ENCODE peak calls at places on chromosomes 3 and 15, in four cellular contexts. One of them, this sample, is unnamed.

GRCh38 chr15:72358532-72359180 is 17.2 kb downstream of the HEXA start:
- DNase-seq in glutamatergic neuron: no peak
- DNase-seq in mammary epithelial cell: peak; percentile 86
- DNase-seq in IMR-90: peak; percentile 85
- DNase-seq in this sample: peak; percentile 86

GRCh38 chr15:100588638-100589242 is 13.2 kb downstream of the LINS1 start:
- DNase-seq in IMR-90: peak; percentile 11
- DNase-seq in mammary epithelial cell: peak; percentile 17
- DNase-seq in glutamatergic neuron: no peak
- DNase-seq in this sample: peak; percentile 28

GRCh38 chr3:123285931-123286307 is 84.2 kb downstream of the SEC22A start:
- DNase-seq in IMR-90: no peak
- DNase-seq in mammary epithelial cell: no peak
- DNase-seq in glutamatergic neuron: no peak
- DNase-seq in this sample: no peak

GRCh38 chr3:55556622-55557531 is 69.8 kb upstream of the WNT5A start:
- DNase-seq in glutamatergic neuron: no peak
- DNase-seq in IMR-90: peak; percentile 57
- DNase-seq in mammary epithelial cell: peak; percentile 2
- DNase-seq in this sample: peak; percentile 8

GRCh38 chr15:25787381-25787780 is 75.7 kb downstream of the ATP10A start:
- DNase-seq in mammary epithelial cell: no peak
- DNase-seq in glutamatergic neuron: no peak
- DNase-seq in IMR-90: peak; percentile 27
- DNase-seq in this sample: no peak

GRCh38 chr3:190614466-190615384 is 100.8 kb downstream of the IL1RAP start:
- DNase-seq in IMR-90: peak; percentile 18
- DNase-seq in mammary epithelial cell: no peak
- DNase-seq in glutamatergic neuron: no peak
- DNase-seq in this sample: no peak

GRCh38 chr3:160685144-160685766 is 8.3 kb downstream of the ARL14 start:
- DNase-seq in glutamatergic neuron: no peak
- DNase-seq in mammary epithelial cell: no peak
- DNase-seq in IMR-90: peak; percentile 18
- DNase-seq in this sample: no peak

GRCh38 chr15:77022646-77023575 is 28.0 kb downstream of the PSTPIP1 start:
- DNase-seq in glutamatergic neuron: no peak
- DNase-seq in IMR-90: no peak
- DNase-seq in mammary epithelial cell: no peak
- DNase-seq in this sample: no peak

GRCh38 chr3:194705227-194705626 is 19.5 kb downstream of the FAM43A start:
- DNase-seq in mammary epithelial cell: no peak
- DNase-seq in glutamatergic neuron: no peak
- DNase-seq in IMR-90: no peak
- DNase-seq in this sample: no peak

GRCh38 chr3:152222327-152222726 is 46.4 kb upstream of the MBNL1 start:
- DNase-seq in glutamatergic neuron: no peak
- DNase-seq in IMR-90: peak; percentile 72
- DNase-seq in mammary epithelial cell: peak; percentile 38
- DNase-seq in this sample: peak; percentile 62

GRCh38 chr3:39849992-39850706 is 40.7 kb downstream of the MYRIP start:
- DNase-seq in mammary epithelial cell: no peak
- DNase-seq in IMR-90: no peak
- DNase-seq in glutamatergic neuron: no peak
- DNase-seq in this sample: no peak

GRCh38 chr3:131223373-131224289 is 157.9 kb upstream of the NUDT16 start:
- DNase-seq in glutamatergic neuron: no peak
- DNase-seq in mammary epithelial cell: no peak
- DNase-seq in IMR-90: no peak
- DNase-seq in this sample: no peak

GRCh38 chr15:77901251-77901881 is 176.1 kb downstream of the TBC1D2B start:
- DNase-seq in IMR-90: no peak
- DNase-seq in mammary epithelial cell: no peak
- DNase-seq in glutamatergic neuron: no peak
- DNase-seq in this sample: no peak

GRCh38 chr3:2879023-2879422 is 231.2 kb downstream of the IL5RA start:
- DNase-seq in glutamatergic neuron: no peak
- DNase-seq in mammary epithelial cell: no peak
- DNase-seq in IMR-90: no peak
- DNase-seq in this sample: no peak

GRCh38 chr3:51955893-51956770 is 951 bp downstream of the GPR62 start:
- DNase-seq in mammary epithelial cell: peak; percentile 64
- DNase-seq in IMR-90: no peak
- DNase-seq in glutamatergic neuron: peak; percentile 71
- DNase-seq in this sample: no peak

GRCh38 chr3:124266517-124266916 is 274.6 kb upstream of the ROPN1 start:
- DNase-seq in mammary epithelial cell: no peak
- DNase-seq in IMR-90: no peak
- DNase-seq in glutamatergic neuron: no peak
- DNase-seq in this sample: peak; percentile 60

GRCh38 chr3:186589115-186589514 is 18.6 kb downstream of the DNAJB11 start:
- DNase-seq in glutamatergic neuron: no peak
- DNase-seq in mammary epithelial cell: peak; percentile 36
- DNase-seq in IMR-90: peak; percentile 33
- DNase-seq in this sample: peak; percentile 73

GRCh38 chr3:48715179-48715800 is 1.7 kb downstream of the IP6K2 start:
- DNase-seq in mammary epithelial cell: peak; percentile 72
- DNase-seq in IMR-90: peak; percentile 69
- DNase-seq in glutamatergic neuron: no peak
- DNase-seq in this sample: peak; percentile 25

GRCh38 chr15:57647791-57648130 is 56.1 kb downstream of the MYZAP start:
- DNase-seq in mammary epithelial cell: peak; percentile 47
- DNase-seq in IMR-90: peak; percentile 5
- DNase-seq in glutamatergic neuron: no peak
- DNase-seq in this sample: peak; percentile 79

GRCh38 chr3:160400631-160401150 is 1.2 kb downstream of the SMC4 start:
- DNase-seq in mammary epithelial cell: peak; percentile 21
- DNase-seq in IMR-90: no peak
- DNase-seq in glutamatergic neuron: peak; percentile 60
- DNase-seq in this sample: no peak

GRCh38 chr3:8441969-8442559 is 59.6 kb upstream of the LMCD1 start:
- DNase-seq in IMR-90: peak; percentile 77
- DNase-seq in glutamatergic neuron: no peak
- DNase-seq in mammary epithelial cell: peak; percentile 30
- DNase-seq in this sample: peak; percentile 69

GRCh38 chr3:173191611-173192010 is 50.6 kb upstream of the SPATA16 start:
- DNase-seq in IMR-90: peak; percentile 0
- DNase-seq in glutamatergic neuron: no peak
- DNase-seq in mammary epithelial cell: peak; percentile 5
- DNase-seq in this sample: peak; percentile 19

GRCh38 chr3:122301063-122301462 is 24.0 kb upstream of the CSTA start:
- DNase-seq in glutamatergic neuron: no peak
- DNase-seq in IMR-90: no peak
- DNase-seq in mammary epithelial cell: no peak
- DNase-seq in this sample: no peak

GRCh38 chr3:150469931-150470740 is 62.0 kb downstream of the TSC22D2 start:
- DNase-seq in IMR-90: peak; percentile 79
- DNase-seq in mammary epithelial cell: peak; percentile 92
- DNase-seq in glutamatergic neuron: no peak
- DNase-seq in this sample: peak; percentile 83

GRCh38 chr3:183428140-183429023 is at the start of gene MCF2L2:
- DNase-seq in mammary epithelial cell: peak; percentile 55
- DNase-seq in glutamatergic neuron: peak; percentile 80
- DNase-seq in IMR-90: peak; percentile 15
- DNase-seq in this sample: peak; percentile 40

GRCh38 chr3:46913644-46914043 is 36.1 kb downstream of the PTH1R start:
- DNase-seq in IMR-90: peak; percentile 81
- DNase-seq in glutamatergic neuron: no peak
- DNase-seq in mammary epithelial cell: peak; percentile 81
- DNase-seq in this sample: peak; percentile 98

GRCh38 chr15:31448635-31448979 is 122.0 kb downstream of the KLF13 start:
- DNase-seq in glutamatergic neuron: no peak
- DNase-seq in IMR-90: no peak
- DNase-seq in mammary epithelial cell: no peak
- DNase-seq in this sample: no peak

GRCh38 chr3:160929595-160929994 is 173.6 kb downstream of the PPM1L start:
- DNase-seq in IMR-90: no peak
- DNase-seq in glutamatergic neuron: peak; percentile 34
- DNase-seq in mammary epithelial cell: no peak
- DNase-seq in this sample: peak; percentile 32

GRCh38 chr3:127385540-127385870 is 97.7 kb upstream of the PRR20G start:
- DNase-seq in IMR-90: no peak
- DNase-seq in mammary epithelial cell: no peak
- DNase-seq in glutamatergic neuron: no peak
- DNase-seq in this sample: no peak

GRCh38 chr3:98188553-98188952 is 22.1 kb downstream of the OR5H15 start:
- DNase-seq in mammary epithelial cell: peak; percentile 0
- DNase-seq in glutamatergic neuron: no peak
- DNase-seq in IMR-90: no peak
- DNase-seq in this sample: peak; percentile 29

GRCh38 chr3:165192610-165193192 is 3.5 kb downstream of the SLITRK3 start:
- DNase-seq in mammary epithelial cell: no peak
- DNase-seq in glutamatergic neuron: peak; percentile 33
- DNase-seq in IMR-90: no peak
- DNase-seq in this sample: no peak

GRCh38 chr15:66514586-66514985 is 9.5 kb downstream of the ZWILCH start:
- DNase-seq in glutamatergic neuron: no peak
- DNase-seq in mammary epithelial cell: no peak
- DNase-seq in IMR-90: no peak
- DNase-seq in this sample: no peak

GRCh38 chr3:133712017-133712416 is 34.2 kb upstream of the TF start:
- DNase-seq in mammary epithelial cell: no peak
- DNase-seq in IMR-90: no peak
- DNase-seq in glutamatergic neuron: no peak
- DNase-seq in this sample: no peak

GRCh38 chr15:62066663-62067447 is at the start of gene C2CD4A:
- DNase-seq in IMR-90: peak; percentile 42
- DNase-seq in glutamatergic neuron: peak; percentile 58
- DNase-seq in mammary epithelial cell: peak; percentile 70
- DNase-seq in this sample: peak; percentile 63
- TF ChIP-seq CTCF in IMR-90: peak; percentile 12
- TF ChIP-seq CTCF in glutamatergic neuron: no peak
- TF ChIP-seq CTCF in mammary epithelial cell: peak; percentile 38
- TF ChIP-seq CTCF in this sample: no peak

GRCh38 chr3:30518201-30518864 is 88.1 kb upstream of the TGFBR2 start:
- DNase-seq in IMR-90: peak; percentile 39
- DNase-seq in mammary epithelial cell: no peak
- DNase-seq in glutamatergic neuron: no peak
- DNase-seq in this sample: peak; percentile 96
- TF ChIP-seq CTCF in IMR-90: no peak
- TF ChIP-seq CTCF in mammary epithelial cell: peak; percentile 29
- TF ChIP-seq CTCF in glutamatergic neuron: no peak
- TF ChIP-seq CTCF in this sample: no peak

GRCh38 chr15:69424748-69425413 is 10.7 kb downstream of the KIF23 start:
- DNase-seq in IMR-90: peak; percentile 38
- DNase-seq in glutamatergic neuron: no peak
- DNase-seq in mammary epithelial cell: no peak
- DNase-seq in this sample: no peak
- TF ChIP-seq CTCF in IMR-90: no peak
- TF ChIP-seq CTCF in glutamatergic neuron: no peak
- TF ChIP-seq CTCF in mammary epithelial cell: no peak
- TF ChIP-seq CTCF in this sample: no peak

GRCh38 chr3:101635345-101635744 is 41.6 kb downstream of the ZBTB11 start:
- DNase-seq in glutamatergic neuron: no peak
- DNase-seq in IMR-90: no peak
- DNase-seq in mammary epithelial cell: no peak
- DNase-seq in this sample: no peak

GRCh38 chr3:101638262-101638745 is 38.6 kb downstream of the ZBTB11 start:
- DNase-seq in mammary epithelial cell: no peak
- DNase-seq in IMR-90: no peak
- DNase-seq in glutamatergic neuron: no peak
- DNase-seq in this sample: no peak

GRCh38 chr3:101637461-101637860 is 39.5 kb downstream of the ZBTB11 start:
- DNase-seq in mammary epithelial cell: no peak
- DNase-seq in IMR-90: no peak
- DNase-seq in glutamatergic neuron: no peak
- DNase-seq in this sample: no peak

GRCh38 chr3:101634591-101635196 is 42.2 kb downstream of the ZBTB11 start:
- DNase-seq in mammary epithelial cell: no peak
- DNase-seq in IMR-90: no peak
- DNase-seq in glutamatergic neuron: no peak
- DNase-seq in this sample: no peak

DNA sequence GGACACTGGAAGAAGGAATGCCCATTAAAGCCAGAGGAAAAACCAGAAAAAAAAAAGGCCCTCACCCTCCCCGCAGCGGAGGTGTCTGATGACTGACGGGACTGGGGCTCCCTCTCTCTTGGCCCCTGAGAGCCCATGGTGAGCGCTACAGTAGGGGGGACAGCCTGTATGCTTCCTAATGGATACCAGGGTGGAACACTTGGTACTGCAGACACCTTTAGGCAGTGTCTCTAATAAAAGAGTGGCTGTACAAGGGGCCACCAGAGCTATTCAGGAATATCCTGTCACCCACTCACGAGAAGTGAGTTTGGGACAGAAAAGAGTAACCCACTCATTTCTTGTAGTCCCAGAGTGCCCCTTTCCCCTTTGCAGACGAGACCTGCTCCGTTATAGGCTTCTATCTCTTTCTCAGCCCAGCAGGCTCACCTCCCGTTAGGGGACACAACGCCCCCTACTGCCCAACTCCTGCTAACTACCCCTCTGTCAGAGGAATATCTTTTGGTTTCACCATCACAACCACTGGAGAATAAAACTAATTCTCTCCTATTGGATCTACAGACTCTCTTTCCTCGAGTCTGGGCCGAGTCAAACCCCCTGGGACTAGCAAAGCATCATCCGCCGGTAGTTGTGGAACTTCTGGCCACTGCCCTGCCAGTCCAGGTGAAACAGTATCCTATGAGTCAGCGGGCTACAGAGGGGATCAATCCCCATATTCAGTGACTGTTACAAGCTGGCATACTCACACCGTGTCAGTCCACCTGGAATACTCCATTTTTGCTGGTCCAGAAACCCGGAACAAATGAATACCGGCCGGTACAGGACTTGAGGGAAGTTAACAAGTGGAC is 40.8 kb downstream of the ZBTB11 start:
- DNase-seq in mammary epithelial cell: peak; percentile 37
- DNase-seq in glutamatergic neuron: peak; percentile 84
- DNase-seq in IMR-90: peak; percentile 20
- DNase-seq in this sample: peak; percentile 71
- TF ChIP-seq CTCF in mammary epithelial cell: peak; percentile 60
- TF ChIP-seq CTCF in glutamatergic neuron: peak; percentile 76
- TF ChIP-seq CTCF in IMR-90: peak; percentile 62
- TF ChIP-seq CTCF in this sample: peak; percentile 49

GRCh38 chr15:48647963-48648362 is 2.5 kb upstream of the FBN1 start:
- DNase-seq in mammary epithelial cell: no peak
- DNase-seq in IMR-90: peak; percentile 56
- DNase-seq in glutamatergic neuron: no peak
- DNase-seq in this sample: peak; percentile 8
- TF ChIP-seq CTCF in mammary epithelial cell: peak; percentile 16
- TF ChIP-seq CTCF in IMR-90: peak; percentile 38
- TF ChIP-seq CTCF in glutamatergic neuron: no peak
- TF ChIP-seq CTCF in this sample: no peak

This sample was measured in MCF 10A.